ENCODE peak calls at places on chromosomes 13 and 19, in five cellular contexts. B is AG10803, J is prostate gland, G is spleen, T is mucosa of descending colon. N is an unnamed sample.

GRCh38 chr19:19366691-19367396 is 38.6 kb upstream of the GATAD2A start:
- DNase-seq in B (peak), J (peak), G (peak), T (peak), N (peak)

GRCh38 chr13:71171740-71172139 is 695.3 kb downstream of the DACH1 start:
- DNase-seq in B (no peak), J (no peak), G (no peak), T (no peak), N (no peak)

GRCh38 chr13:62432295-62432694 is 1016.6 kb upstream of the PCDH20 start:
- DNase-seq in B (no peak), J (no peak), G (no peak), T (no peak), N (peak)

GRCh38 chr19:19537321-19538048 is 580 bp upstream of the CILP2 start:
- DNase-seq in B (no peak), J (no peak), G (no peak), T (peak), N (no peak)

GRCh38 chr13:72507394-72508199 is 219.8 kb downstream of the MZT1 start:
- DNase-seq in B (no peak), J (no peak), G (no peak), T (no peak), N (no peak)

GRCh38 chr19:55368701-55369563 is 1.3 kb downstream of the IL11 start:
- DNase-seq in B (peak), J (no peak), G (no peak), T (no peak), N (no peak)

GRCh38 chr19:36719687-36720556 is 32.5 kb downstream of the ZNF567 start:
- DNase-seq in B (no peak), J (no peak), G (no peak), T (no peak), N (no peak)

GRCh38 chr13:82165396-82166174 is 1716.7 kb downstream of the SLITRK1 start:
- DNase-seq in B (no peak), J (no peak), G (no peak), T (no peak), N (no peak)

GRCh38 chr19:53131732-53132131 is 978 bp downstream of the ZNF415 start:
- DNase-seq in B (no peak), J (no peak), G (no peak), T (no peak), N (no peak)

GRCh38 chr13:72983085-72983768 is 75.6 kb upstream of the KLF5 start:
- DNase-seq in B (peak), J (no peak), G (no peak), T (no peak), N (no peak)

GRCh38 chr19:40335855-40336700 is 12.1 kb downstream of the C19orf47 start:
- DNase-seq in B (no peak), J (no peak), G (peak), T (peak), N (no peak)

GRCh38 chr13:110841406-110841805 is 73.5 kb downstream of the ANKRD10 start:
- DNase-seq in B (no peak), J (no peak), G (no peak), T (no peak), N (no peak)

GRCh38 chr19:10670187-10670586 is 16.0 kb downstream of the ILF3 start:
- DNase-seq in B (peak), J (no peak), G (no peak), T (no peak), N (no peak)

GRCh38 chr19:36686365-36687213 is 823 bp upstream of the ZNF567 start:
- DNase-seq in B (no peak), J (peak), G (no peak), T (peak), N (no peak)

GRCh38 chr19:55546822-55547614 is 1.7 kb upstream of the SBK3 start:
- DNase-seq in B (peak), J (no peak), G (no peak), T (peak), N (no peak)

GRCh38 chr13:38045278-38046048 is 175.9 kb upstream of the TRPC4 start:
- DNase-seq in B (peak), J (no peak), G (no peak), T (no peak), N (no peak)

GRCh38 chr19:5046339-5047039 is 77.6 kb downstream of the KDM4B start:
- DNase-seq in B (peak), J (peak), G (peak), T (peak), N (peak)

GRCh38 chr13:114130708-114131580 is 1.5 kb downstream of the RASA3 start:
- DNase-seq in B (peak), J (no peak), G (peak), T (peak), N (no peak)

GRCh38 chr13:34894756-34895155 is 47.3 kb upstream of the NBEA start:
- DNase-seq in B (no peak), J (no peak), G (no peak), T (no peak), N (peak)

GRCh38 chr19:33685541-33685940 is 63.8 kb downstream of the CHST8 start:
- DNase-seq in B (no peak), J (no peak), G (peak), T (peak), N (no peak)

GRCh38 chr13:91031508-91031907 is 316.0 kb upstream of the MIR17HG start:
- DNase-seq in B (no peak), J (no peak), G (no peak), T (no peak), N (no peak)

GRCh38 chr19:5936308-5936980 is 22.4 kb downstream of the CAPS start:
- DNase-seq in B (no peak), J (no peak), G (no peak), T (no peak), N (no peak)

GRCh38 chr13:76965759-76966421 is 17.6 kb downstream of the ACOD1 start:
- DNase-seq in B (peak), J (no peak), G (no peak), T (no peak), N (no peak)

GRCh38 chr19:31505596-31505910 is 156.3 kb upstream of the TSHZ3 start:
- DNase-seq in B (no peak), J (no peak), G (no peak), T (no peak), N (no peak)

GRCh38 chr19:10543420-10544241 is at the start of gene ATG4D:
- DNase-seq in B (peak), J (peak), G (peak), T (peak), N (peak)

GRCh38 chr13:38905861-38906260 is 84.8 kb downstream of the STOML3 start:
- DNase-seq in B (no peak), J (no peak), G (no peak), T (no peak), N (no peak)

GRCh38 chr13:97125810-97126738 is 96.1 kb upstream of the MBNL2 start:
- DNase-seq in B (peak), J (no peak), G (no peak), T (no peak), N (no peak)

GRCh38 chr13:50357586-50358118 is 342.4 kb downstream of the KCNRG start:
- DNase-seq in B (peak), J (peak), G (no peak), T (no peak), N (peak)

GRCh38 chr19:861756-862528 is 2.5 kb downstream of the CFD start:
- DNase-seq in B (no peak), J (no peak), G (peak), T (peak), N (no peak)
- TF ChIP-seq CTCF in B (no peak), J (no peak), G (no peak), T (no peak), N (no peak)

GRCh38 chr19:11905928-11906327 is 18.3 kb downstream of the ZNF69 start:
- DNase-seq in B (no peak), J (no peak), G (no peak), T (no peak), N (no peak)
- H3K4me3 ChIP-seq in B (no peak), J (no peak), G (no peak), T (no peak), N (no peak)

GRCh38 chr13:109610517-109610916 is 175.9 kb downstream of the IRS2 start:
- DNase-seq in B (no peak), J (no peak), G (peak), T (peak), N (no peak)
- TF ChIP-seq CTCF in B (peak), J (no peak), G (no peak), T (peak), N (no peak)

DNA sequence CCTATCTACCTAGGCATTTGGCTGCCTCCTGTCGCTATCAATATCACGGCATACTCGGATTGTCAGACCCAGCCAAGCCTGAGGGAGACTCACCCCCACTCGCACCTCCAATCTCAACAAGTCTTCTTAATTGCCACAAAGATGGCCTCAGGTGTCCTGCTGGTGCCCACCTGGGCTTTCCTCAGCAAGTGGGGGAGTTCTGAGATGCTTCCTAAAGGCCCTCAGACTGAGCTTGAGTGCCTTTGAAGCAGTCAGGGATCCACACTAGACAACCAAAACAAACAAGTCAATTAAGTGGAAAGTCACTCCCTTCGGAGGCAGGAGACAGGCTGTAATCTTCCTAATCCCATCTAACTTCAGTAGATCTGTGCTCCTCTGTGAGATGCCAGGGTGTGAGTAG is 68.4 kb upstream of the SERP2 start:
- DNase-seq in B (no peak), J (no peak), G (no peak), T (no peak), N (no peak)
- H3K4me3 ChIP-seq in B (no peak), J (no peak), G (no peak), T (no peak), N (no peak)

DNA sequence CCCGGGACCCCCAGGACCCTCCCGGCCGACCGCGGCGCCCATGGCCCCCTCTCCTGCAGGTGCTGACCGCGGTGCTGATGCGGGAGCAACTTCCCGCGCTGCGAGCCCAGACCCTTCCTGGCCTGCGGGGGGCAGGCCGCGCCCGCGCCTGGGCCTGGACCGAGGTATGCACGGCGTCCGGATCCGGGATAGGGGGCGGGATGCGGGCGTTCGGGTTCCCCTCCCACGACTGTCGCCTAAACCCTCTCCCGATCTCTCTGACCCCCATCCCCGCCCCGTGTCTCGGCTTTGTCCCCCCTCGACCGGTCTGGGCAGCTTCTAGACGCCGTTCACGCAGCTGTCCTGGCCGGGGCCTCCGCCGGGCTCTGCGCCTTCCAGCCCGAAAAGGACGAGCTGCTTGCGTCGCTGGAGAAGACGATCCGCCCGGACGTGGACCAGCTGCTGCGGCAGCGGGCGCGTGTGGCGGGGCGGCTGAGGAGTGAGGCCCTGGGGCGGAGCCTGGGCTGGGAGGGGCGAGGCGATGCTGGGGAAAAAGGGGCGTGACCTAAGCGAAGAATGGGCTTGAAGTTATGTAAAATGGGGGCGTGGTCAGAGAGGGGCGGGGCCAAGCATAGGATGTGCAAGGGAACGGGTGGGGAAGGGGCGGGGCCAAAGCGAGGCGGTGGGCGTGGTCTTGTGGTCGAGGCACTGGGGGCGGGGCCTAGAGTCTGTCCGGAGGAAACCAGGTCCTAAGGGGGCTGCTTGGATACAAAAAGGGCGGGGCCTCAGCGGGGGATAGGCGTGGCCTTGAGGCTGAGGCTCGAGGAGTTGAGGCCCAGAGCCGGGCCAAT is 15.9 kb upstream of the COLGALT1 start:
- DNase-seq in B (peak), J (peak), G (peak), T (peak), N (peak)
- TF ChIP-seq CTCF in B (peak), J (no peak), G (no peak), T (no peak), N (peak)

N was measured in LNCaP clone FGC.